ENCODE peak calls at places on chromosomes 13 and 19, in ten cellular contexts. Y, M, F, Z, H, K, J, T, Q and C are unnamed samples.

GRCh38 chr19:18894254-18895037 is 1.5 kb downstream of the CERS1 start:
- DNase-seq in Y (no peak), M (no peak), F (no peak), Z (no peak), H (no peak), K (no peak), J (peak), T (no peak), Q (peak), C (no peak)

GRCh38 chr19:32908641-32909190 is 39.1 kb upstream of the SLC7A9 start:
- DNase-seq in Y (no peak), M (no peak), F (no peak), Z (no peak), H (no peak), K (no peak), J (no peak), T (no peak), Q (no peak), C (no peak)

GRCh38 chr13:27641711-27642502 is 20.2 kb downstream of the POLR1D start:
- DNase-seq in Y (no peak), M (no peak), F (no peak), Z (no peak), H (no peak), K (no peak), J (no peak), T (no peak), Q (no peak), C (no peak)

GRCh38 chr13:72384879-72385278 is 342.6 kb downstream of the MZT1 start:
- DNase-seq in Y (no peak), M (peak), F (no peak), Z (no peak), H (no peak), K (no peak), J (no peak), T (no peak), Q (peak), C (peak)

GRCh38 chr13:113141591-113141950 is 16.9 kb upstream of the PROZ start:
- DNase-seq in Y (no peak), M (no peak), F (no peak), Z (no peak), H (no peak), K (no peak), J (no peak), T (no peak), Q (no peak), C (no peak)

GRCh38 chr19:10889880-10890279 is 18.5 kb downstream of the CARM1 start:
- DNase-seq in Y (no peak), M (no peak), F (no peak), Z (no peak), H (no peak), K (no peak), J (no peak), T (no peak), Q (no peak), C (no peak)

GRCh38 chr13:41213316-41213715 is 18.9 kb upstream of the KBTBD7 start:
- DNase-seq in Y (no peak), M (no peak), F (no peak), Z (no peak), H (no peak), K (no peak), J (no peak), T (no peak), Q (no peak), C (no peak)

GRCh38 chr13:69477451-69477850 is 630.2 kb upstream of the ATXN8OS start:
- DNase-seq in Y (no peak), M (no peak), F (no peak), Z (no peak), H (no peak), K (no peak), J (no peak), T (no peak), Q (no peak), C (no peak)

GRCh38 chr13:98524391-98524790 is 52.5 kb downstream of the STK24 start:
- DNase-seq in Y (no peak), M (no peak), F (no peak), Z (no peak), H (no peak), K (no peak), J (no peak), T (no peak), Q (no peak), C (no peak)

GRCh38 chr19:1501200-1501595 is 10.2 kb downstream of the REEP6 start:
- DNase-seq in Y (no peak), M (peak), F (no peak), Z (no peak), H (no peak), K (no peak), J (no peak), T (no peak), Q (no peak), C (no peak)

GRCh38 chr13:20230913-20231838 is 943 bp downstream of the GJB6 start:
- DNase-seq in Y (peak), M (no peak), F (no peak), Z (peak), H (no peak), K (no peak), J (no peak), T (no peak), Q (no peak), C (no peak)

GRCh38 chr13:41458939-41459753 is 1.8 kb downstream of the RGCC start:
- DNase-seq in Y (peak), M (peak), F (peak), Z (peak), H (peak), K (no peak), J (peak), T (peak), Q (peak), C (peak)

GRCh38 chr13:19586904-19587634 is 25.7 kb upstream of the TPTE2 start:
- DNase-seq in Y (peak), M (peak), F (no peak), Z (peak), H (peak), K (no peak), J (peak), T (peak), Q (no peak), C (no peak)

GRCh38 chr19:17538684-17539287 is 16.7 kb upstream of the COLGALT1 start:
- DNase-seq in Y (no peak), M (no peak), F (no peak), Z (no peak), H (no peak), K (no peak), J (peak), T (no peak), Q (no peak), C (no peak)

GRCh38 chr13:111565400-111565799 is 245.0 kb downstream of the TEX29 start:
- DNase-seq in Y (no peak), M (no peak), F (no peak), Z (no peak), H (no peak), K (no peak), J (no peak), T (no peak), Q (no peak), C (no peak)

GRCh38 chr13:38733146-38733545 is 46.3 kb downstream of the FREM2 start:
- DNase-seq in Y (no peak), M (no peak), F (no peak), Z (no peak), H (no peak), K (no peak), J (no peak), T (no peak), Q (no peak), C (no peak)

GRCh38 chr13:33016414-33017409 is at the start of gene KL:
- DNase-seq in Y (peak), M (peak), F (no peak), Z (peak), H (no peak), K (no peak), J (peak), T (no peak), Q (no peak), C (no peak)

GRCh38 chr13:27311518-27312208 is 41.0 kb downstream of the RASL11A start:
- DNase-seq in Y (no peak), M (no peak), F (no peak), Z (no peak), H (no peak), K (no peak), J (no peak), T (no peak), Q (no peak), C (no peak)

GRCh38 chr13:114096031-114096485 is 36.4 kb downstream of the RASA3 start:
- DNase-seq in Y (no peak), M (no peak), F (no peak), Z (no peak), H (no peak), K (no peak), J (no peak), T (no peak), Q (no peak), C (no peak)

GRCh38 chr13:62300021-62300420 is 884.4 kb upstream of the PCDH20 start:
- DNase-seq in Y (no peak), M (no peak), F (no peak), Z (no peak), H (no peak), K (no peak), J (no peak), T (no peak), Q (no peak), C (no peak)

GRCh38 chr19:8028951-8029491 is 23.5 kb upstream of the CCL25 start:
- DNase-seq in Y (no peak), M (no peak), F (no peak), Z (no peak), H (no peak), K (no peak), J (no peak), T (no peak), Q (peak), C (no peak)

GRCh38 chr19:8302357-8302691 is 5.8 kb downstream of the CD320 start:
- DNase-seq in Y (no peak), M (no peak), F (no peak), Z (no peak), H (no peak), K (no peak), J (no peak), T (no peak), Q (no peak), C (no peak)

GRCh38 chr19:39415111-39416046 is 2.9 kb downstream of the PLEKHG2 start:
- DNase-seq in Y (no peak), M (no peak), F (no peak), Z (no peak), H (no peak), K (no peak), J (no peak), T (no peak), Q (no peak), C (no peak)

GRCh38 chr13:113086991-113087922 is 18.3 kb upstream of the F7 start:
- DNase-seq in Y (no peak), M (no peak), F (no peak), Z (no peak), H (no peak), K (no peak), J (no peak), T (no peak), Q (no peak), C (no peak)

GRCh38 chr19:16016226-16017137 is 59.8 kb upstream of the TPM4 start:
- DNase-seq in Y (no peak), M (no peak), F (no peak), Z (no peak), H (no peak), K (no peak), J (no peak), T (no peak), Q (no peak), C (no peak)

GRCh38 chr19:4719499-4719866 is 4.2 kb downstream of the DPP9 start:
- DNase-seq in Y (no peak), M (no peak), F (no peak), Z (no peak), H (no peak), K (no peak), J (no peak), T (no peak), Q (no peak), C (no peak)